ENCODE peak calls at places on chromosomes 5 and 9, in seven cellular contexts. T is caudate nucleus, B is T-cell, G is GM13977, I is T follicular helper cell, C is GOT3, O is head of caudate nucleus. W is an unnamed sample.

GRCh38 chr5:141914154-141914743 is 9.4 kb upstream of the DELE1 start:
- DNase-seq in B (peak), O (peak), G (peak), C (no peak), I (no peak), T (no peak), W (no peak)

GRCh38 chr9:95649801-95650213 is 133.0 kb upstream of the PTCH1 start:
- DNase-seq in O (no peak), T (no peak), I (no peak), G (no peak), C (no peak), B (no peak), W (no peak)

GRCh38 chr9:98429613-98430012 is 174.2 kb upstream of the TBC1D2 start:
- DNase-seq in B (no peak), C (no peak), G (no peak), I (no peak), T (no peak), O (no peak), W (no peak)

GRCh38 chr5:179805529-179806249 is 977 bp downstream of the MGAT4B start:
- DNase-seq in C (no peak), I (no peak), G (peak), B (peak), T (no peak), O (no peak), W (no peak)

GRCh38 chr5:35129921-35130485 is 82.3 kb upstream of the AGXT2 start:
- DNase-seq in T (no peak), B (peak), O (no peak), G (peak), C (no peak), I (peak), W (peak)

GRCh38 chr5:64900618-64901017 is 131.9 kb downstream of the CWC27 start:
- DNase-seq in B (no peak), O (no peak), I (no peak), C (no peak), T (no peak), G (no peak), W (no peak)

GRCh38 chr5:127002390-127002789 is 28.0 kb downstream of the MARCHF3 start:
- DNase-seq in B (no peak), C (no peak), G (no peak), O (no peak), I (no peak), T (no peak), W (no peak)

GRCh38 chr5:160699301-160699700 is 152.7 kb downstream of the ATP10B start:
- DNase-seq in G (no peak), B (no peak), T (no peak), I (no peak), C (no peak), O (no peak), W (no peak)

GRCh38 chr9:88766778-88767503 is 224.3 kb upstream of the S1PR3 start:
- DNase-seq in T (no peak), B (no peak), C (no peak), I (no peak), G (no peak), O (no peak), W (no peak)

GRCh38 chr9:130140701-130141100 is 31.5 kb upstream of the NCS1 start:
- DNase-seq in C (no peak), I (no peak), B (no peak), T (no peak), G (no peak), O (no peak), W (no peak)

W was measured in GM12878.